ENCODE peak calls at places on chromosomes 12 and 14, in four cellular contexts. E, K, Z and R are unnamed samples.

GRCh38 chr12:51368640-51369517 is 22.3 kb downstream of the GALNT6 start:
- DNase-seq in K (peak; percentile 55), Z (no peak), E (no peak), R (no peak)

GRCh38 chr12:91978143-91978542 is 167.5 kb downstream of the BTG1 start:
- DNase-seq in Z (no peak), K (no peak), E (no peak), R (no peak)

GRCh38 chr12:26845057-26845666 is 12.2 kb upstream of the ITPR2 start:
- DNase-seq in Z (peak; percentile 51), E (peak; percentile 50), K (peak; percentile 75), R (peak; percentile 15)

GRCh38 chr12:6644903-6645302 is 2.3 kb downstream of the ACRBP start:
- DNase-seq in K (peak; percentile 66), Z (no peak), E (peak; percentile 74), R (no peak)

GRCh38 chr12:53999596-54000104 is 311 bp upstream of the HOXC9 start:
- DNase-seq in K (peak; percentile 77), Z (peak; percentile 30), E (peak; percentile 88), R (no peak)

GRCh38 chr12:94206886-94207285 is 58.5 kb downstream of the PLXNC1 start:
- DNase-seq in Z (no peak), E (no peak), K (no peak), R (no peak)

GRCh38 chr12:4813741-4814140 is 93.5 kb downstream of the GALNT8 start:
- DNase-seq in E (no peak), K (no peak), Z (no peak), R (no peak)

GRCh38 chr14:50402965-50403364 is 6.3 kb upstream of the CDKL1 start:
- DNase-seq in K (no peak), E (no peak), Z (no peak), R (no peak)

GRCh38 chr12:42023733-42024494 is 120.8 kb downstream of the GXYLT1 start:
- DNase-seq in K (peak; percentile 82), E (peak; percentile 71), Z (peak; percentile 56), R (peak; percentile 35)

GRCh38 chr12:132554857-132555630 is 55.3 kb downstream of the LRCOL1 start:
- DNase-seq in E (peak; percentile 61), K (peak; percentile 68), Z (peak; percentile 16), R (no peak)

GRCh38 chr12:50985322-50985721 is 33.0 kb downstream of the HIGD1C start:
- DNase-seq in K (no peak), E (no peak), Z (peak; percentile 25), R (peak; percentile 47)

GRCh38 chr14:46820291-46820690 is 168.7 kb upstream of the RPL10L start:
- DNase-seq in Z (no peak), K (no peak), E (no peak), R (no peak)

GRCh38 chr14:50816419-50817047 is 14.4 kb downstream of the NIN start:
- DNase-seq in Z (peak; percentile 34), K (no peak), E (no peak), R (no peak)

DNA sequence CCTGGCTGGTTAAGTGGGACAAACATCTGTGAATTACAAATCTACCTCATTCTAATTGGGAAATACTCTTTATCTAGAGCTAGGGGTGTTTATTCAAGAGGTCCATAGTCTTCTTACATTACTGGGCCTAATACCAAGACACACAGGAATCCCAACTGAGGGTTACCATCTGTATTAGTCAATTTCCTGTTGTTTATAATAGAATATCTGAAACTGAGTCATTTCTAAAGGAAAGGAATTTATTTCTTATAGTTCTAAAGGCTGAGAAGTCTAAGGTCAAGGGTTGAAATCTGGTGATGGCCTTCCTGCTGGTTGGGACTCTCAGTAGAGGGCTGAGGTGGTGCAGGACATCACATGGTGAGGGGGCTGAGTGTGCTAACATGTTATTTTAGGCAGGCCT is 36.0 kb downstream of the RTRAF start:
- DNase-seq in K (no peak), Z (no peak), E (no peak), R (no peak)
- TF ChIP-seq REST in K (no peak), Z (no peak), E (no peak), R (no peak)

DNA sequence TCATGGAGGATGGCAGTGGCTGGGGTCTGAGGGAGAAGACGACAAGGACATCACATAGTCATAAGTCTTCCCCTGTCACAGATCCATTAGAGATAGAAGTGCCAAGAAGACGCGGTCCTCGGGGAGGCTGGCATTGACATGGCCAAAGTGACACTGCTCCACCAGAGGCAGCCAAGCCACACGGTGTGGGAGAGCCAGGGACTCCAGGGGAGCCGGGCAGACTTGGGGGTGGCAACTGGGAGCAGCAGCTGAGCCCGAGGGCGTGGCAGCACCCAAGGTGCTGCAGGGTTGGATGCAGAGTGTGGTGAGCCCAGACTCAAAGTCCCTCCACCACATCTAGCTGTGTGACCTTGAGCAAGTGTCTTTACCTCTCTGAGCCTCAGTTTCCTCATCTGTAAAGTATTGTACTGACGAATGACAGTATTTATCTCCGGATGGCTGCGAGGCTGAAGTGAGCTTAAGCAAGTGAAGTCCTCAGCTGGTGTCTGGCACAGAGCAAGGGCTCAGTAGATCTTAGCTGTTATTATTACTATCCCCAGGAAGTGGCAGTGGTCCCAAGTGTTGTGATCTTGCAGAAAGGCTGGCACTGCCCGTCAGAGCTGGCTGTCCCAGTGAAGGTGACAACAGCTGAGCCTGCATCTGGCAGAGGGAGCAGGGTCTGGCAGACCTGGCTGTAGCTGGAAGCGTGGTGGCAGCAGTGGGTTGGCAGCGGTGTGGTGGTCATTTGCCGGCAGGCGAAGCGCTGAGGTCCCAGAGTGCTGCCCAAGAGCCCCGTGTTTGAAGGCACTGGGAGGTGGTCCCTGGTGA is 54.9 kb downstream of the ZNF664 start:
- DNase-seq in Z (no peak), K (no peak), E (no peak), R (no peak)
- H3K4me1 ChIP-seq in Z (no peaks in the 10 kb centered on the region), K (no peaks in the 10 kb centered on the region), E (peaks cover 29% of the 10 kb centered on the region), R (no peaks in the 10 kb centered on the region)

GRCh38 chr14:63245893-63246292 is 41.6 kb downstream of the RHOJ start:
- DNase-seq in Z (no peak), K (no peak), E (no peak), R (no peak)
- TF ChIP-seq POLR2AphosphoS5 in Z (no peak), K (no peak), E (no peak), R (no peak)

GRCh38 chr14:74881425-74882102 is at the start of gene DLST:
- DNase-seq in Z (peak; percentile 67), E (peak; percentile 99), K (peak; percentile 91), R (no peak)
- TF ChIP-seq REST in Z (no peak), E (no peak), K (no peak), R (no peak)